ENCODE peak calls at places on chromosome X, in six cellular contexts. One of them, this sample, is unnamed.

GRCh38 chrX:147894332-147894870 is 17.3 kb upstream of the FMR1 start:
- DNase-seq in HEK293T: no peak
- DNase-seq in AG09309: no peak
- DNase-seq in CD8-positive, alpha-beta memory T cell: no peak
- DNase-seq in H1: no peak
- DNase-seq in lower lobe of right lung: no peak
- DNase-seq in this sample: no peak

GRCh38 chrX:151687635-151688034 is 7.6 kb upstream of the PRRG3 start:
- DNase-seq in HEK293T: no peak
- DNase-seq in AG09309: no peak
- DNase-seq in CD8-positive, alpha-beta memory T cell: no peak
- DNase-seq in H1: no peak
- DNase-seq in lower lobe of right lung: no peak
- DNase-seq in this sample: no peak

GRCh38 chrX:130896816-130897508 is 6.0 kb downstream of the ENOX2 start:
- DNase-seq in HEK293T: no peak
- DNase-seq in AG09309: no peak
- DNase-seq in CD8-positive, alpha-beta memory T cell: no peak
- DNase-seq in H1: no peak
- DNase-seq in lower lobe of right lung: no peak
- DNase-seq in this sample: no peak

GRCh38 chrX:13965531-13965930 is 64.2 kb downstream of the GEMIN8 start:
- DNase-seq in HEK293T: no peak
- DNase-seq in AG09309: no peak
- DNase-seq in CD8-positive, alpha-beta memory T cell: no peak
- DNase-seq in H1: no peak
- DNase-seq in lower lobe of right lung: no peak
- DNase-seq in this sample: no peak

GRCh38 chrX:17634542-17635207 is 102.6 kb upstream of the SCML1 start:
- DNase-seq in HEK293T: no peak
- DNase-seq in AG09309: no peak
- DNase-seq in CD8-positive, alpha-beta memory T cell: no peak
- DNase-seq in H1: no peak
- DNase-seq in lower lobe of right lung: no peak
- DNase-seq in this sample: no peak

GRCh38 chrX:109782994-109783711 is 50.1 kb upstream of the ACSL4 start:
- DNase-seq in HEK293T: no peak
- DNase-seq in AG09309: no peak
- DNase-seq in CD8-positive, alpha-beta memory T cell: no peak
- DNase-seq in H1: no peak
- DNase-seq in lower lobe of right lung: no peak
- DNase-seq in this sample: no peak

GRCh38 chrX:68411729-68412128 is 21.6 kb downstream of the OPHN1 start:
- DNase-seq in HEK293T: no peak
- DNase-seq in AG09309: no peak
- DNase-seq in CD8-positive, alpha-beta memory T cell: no peak
- DNase-seq in H1: no peak
- DNase-seq in lower lobe of right lung: no peak
- DNase-seq in this sample: no peak

GRCh38 chrX:16005899-16006298 is 117.5 kb upstream of the GRPR start:
- DNase-seq in HEK293T: no peak
- DNase-seq in AG09309: no peak
- DNase-seq in CD8-positive, alpha-beta memory T cell: no peak
- DNase-seq in H1: no peak
- DNase-seq in lower lobe of right lung: no peak
- DNase-seq in this sample: no peak

GRCh38 chrX:115503099-115503498 is 57.9 kb upstream of the PLS3 start:
- DNase-seq in HEK293T: no peak
- DNase-seq in AG09309: no peak
- DNase-seq in CD8-positive, alpha-beta memory T cell: no peak
- DNase-seq in H1: no peak
- DNase-seq in lower lobe of right lung: no peak
- DNase-seq in this sample: no peak